ENCODE peak calls at places on chromosome X, in ten cellular contexts. O, V, D, E, H, I, S, P, Z and L are unnamed samples.

GRCh38 chrX:70168238-70169188 is 8.8 kb upstream of the DGAT2L6 start:
- DNase-seq in O (peak), V (peak), D (no peak), E (peak), H (no peak), I (no peak), S (no peak), P (no peak), Z (peak), L (no peak)

GRCh38 chrX:48894891-48895290 is 2.7 kb downstream of the TIMM17B start:
- DNase-seq in O (no peak), V (no peak), D (no peak), E (no peak), H (no peak), I (no peak), S (no peak), P (no peak), Z (no peak), L (no peak)

GRCh38 chrX:40945366-40945713 is 139.9 kb upstream of the USP9X start:
- DNase-seq in O (no peak), V (peak), D (no peak), E (peak), H (peak), I (no peak), S (peak), P (no peak), Z (no peak), L (peak)

GRCh38 chrX:70264784-70265183 is 3.4 kb upstream of the ARR3 start:
- DNase-seq in O (peak), V (no peak), D (no peak), E (peak), H (no peak), I (no peak), S (no peak), P (no peak), Z (no peak), L (no peak)

GRCh38 chrX:11953615-11954014 is 184.7 kb upstream of the FRMPD4 start:
- DNase-seq in O (no peak), V (peak), D (no peak), E (peak), H (no peak), I (no peak), S (no peak), P (no peak), Z (no peak), L (no peak)

GRCh38 chrX:23756165-23756564 is 13.1 kb upstream of the ACOT9 start:
- DNase-seq in O (peak), V (peak), D (peak), E (peak), H (peak), I (peak), S (peak), P (peak), Z (peak), L (peak)

GRCh38 chrX:103608305-103608963 is 671 bp downstream of the TCEAL3 start:
- DNase-seq in O (no peak), V (no peak), D (peak), E (no peak), H (no peak), I (no peak), S (peak), P (no peak), Z (no peak), L (no peak)

GRCh38 chrX:15146515-15146914 is 123.4 kb downstream of the ASB9 start:
- DNase-seq in O (peak), V (peak), D (no peak), E (peak), H (peak), I (no peak), S (peak), P (no peak), Z (peak), L (no peak)

GRCh38 chrX:12701625-12702024 is 89.6 kb upstream of the PRPS2 start:
- DNase-seq in O (peak), V (peak), D (peak), E (peak), H (peak), I (peak), S (peak), P (peak), Z (peak), L (peak)

GRCh38 chrX:120692319-120692718 is 62.5 kb upstream of the C1GALT1C1 start:
- DNase-seq in O (no peak), V (no peak), D (no peak), E (no peak), H (no peak), I (no peak), S (no peak), P (no peak), Z (no peak), L (no peak)

GRCh38 chrX:139881572-139881971 is 51.3 kb downstream of the ATP11C start:
- DNase-seq in O (no peak), V (peak), D (no peak), E (peak), H (no peak), I (no peak), S (no peak), P (no peak), Z (no peak), L (no peak)

GRCh38 chrX:10750581-10750980 is 130.2 kb upstream of the MID1 start:
- DNase-seq in O (no peak), V (no peak), D (no peak), E (no peak), H (no peak), I (no peak), S (no peak), P (no peak), Z (no peak), L (no peak)

GRCh38 chrX:67100031-67100884 is 443.6 kb upstream of the AR start:
- DNase-seq in O (no peak), V (no peak), D (no peak), E (no peak), H (no peak), I (no peak), S (no peak), P (no peak), Z (no peak), L (no peak)

GRCh38 chrX:28273751-28274150 is 292.5 kb upstream of the DCAF8L1 start:
- DNase-seq in O (no peak), V (no peak), D (no peak), E (peak), H (no peak), I (no peak), S (no peak), P (no peak), Z (no peak), L (no peak)

GRCh38 chrX:39309018-39309620 is 507.9 kb downstream of the MID1IP1 start:
- DNase-seq in O (no peak), V (no peak), D (no peak), E (peak), H (peak), I (no peak), S (no peak), P (no peak), Z (no peak), L (no peak)

GRCh38 chrX:11464360-11464759 is 171.1 kb downstream of the AMELX start:
- DNase-seq in O (no peak), V (no peak), D (no peak), E (no peak), H (no peak), I (no peak), S (no peak), P (no peak), Z (no peak), L (no peak)

GRCh38 chrX:16039363-16039762 is 84.0 kb upstream of the GRPR start:
- DNase-seq in O (no peak), V (no peak), D (no peak), E (no peak), H (no peak), I (no peak), S (no peak), P (no peak), Z (peak), L (no peak)

GRCh38 chrX:101057095-101057714 is 5.3 kb upstream of the TRMT2B start:
- DNase-seq in O (no peak), V (no peak), D (no peak), E (peak), H (no peak), I (no peak), S (no peak), P (no peak), Z (peak), L (peak)

GRCh38 chrX:66046612-66047235 is 6.8 kb upstream of the VSIG4 start:
- DNase-seq in O (no peak), V (no peak), D (no peak), E (no peak), H (peak), I (peak), S (no peak), P (no peak), Z (peak), L (peak)

GRCh38 chrX:73944582-73944947 is 359.4 kb upstream of the ZCCHC13 start:
- DNase-seq in O (no peak), V (no peak), D (no peak), E (peak), H (peak), I (no peak), S (no peak), P (no peak), Z (no peak), L (no peak)

GRCh38 chrX:9339603-9340569 is 125.0 kb upstream of the TBL1X start:
- DNase-seq in O (no peak), V (no peak), D (no peak), E (no peak), H (peak), I (no peak), S (no peak), P (no peak), Z (no peak), L (peak)

GRCh38 chrX:41935827-41936226 is 12.5 kb upstream of the CASK start:
- DNase-seq in O (no peak), V (no peak), D (no peak), E (no peak), H (no peak), I (no peak), S (no peak), P (no peak), Z (no peak), L (no peak)

GRCh38 chrX:151458824-151459223 is 61.8 kb downstream of the VMA21 start:
- DNase-seq in O (no peak), V (no peak), D (no peak), E (peak), H (no peak), I (no peak), S (no peak), P (no peak), Z (no peak), L (no peak)

GRCh38 chrX:68650491-68650890 is 3.0 kb downstream of the STARD8 start:
- DNase-seq in O (no peak), V (no peak), D (no peak), E (peak), H (no peak), I (no peak), S (no peak), P (no peak), Z (no peak), L (no peak)

GRCh38 chrX:129773649-129774458 is 5.9 kb upstream of the SASH3 start:
- DNase-seq in O (no peak), V (no peak), D (no peak), E (no peak), H (peak), I (no peak), S (no peak), P (no peak), Z (no peak), L (no peak)

GRCh38 chrX:148371251-148371650 is 129.2 kb upstream of the AFF2 start:
- DNase-seq in O (no peak), V (no peak), D (no peak), E (no peak), H (no peak), I (no peak), S (no peak), P (no peak), Z (no peak), L (no peak)

GRCh38 chrX:106718709-106719108 is 7.8 kb upstream of the RNF128 start:
- DNase-seq in O (no peak), V (no peak), D (no peak), E (no peak), H (no peak), I (no peak), S (peak), P (no peak), Z (no peak), L (no peak)